ENCODE peak calls at places on chromosomes 16 and 17, in nine cellular contexts. One of them, this sample, is unnamed.

GRCh38 chr17:1764274-1764673 is 2.4 kb downstream of the SERPINF1 start:
- DNase-seq in GM23248: peak
- DNase-seq in HCT116: no peak
- DNase-seq in DND-41: peak
- DNase-seq in fibroblast of the aortic adventitia: peak
- DNase-seq in A549: no peak
- DNase-seq in CD8-positive, alpha-beta T cell: peak
- DNase-seq in kidney: peak
- DNase-seq in ascending aorta: peak
- DNase-seq in this sample: peak

GRCh38 chr17:5702951-5703510 is 118.7 kb upstream of the NLRP1 start:
- DNase-seq in fibroblast of the aortic adventitia: no peak
- DNase-seq in HCT116: no peak
- DNase-seq in ascending aorta: peak
- DNase-seq in kidney: no peak
- DNase-seq in GM23248: no peak
- DNase-seq in DND-41: no peak
- DNase-seq in A549: no peak
- DNase-seq in CD8-positive, alpha-beta T cell: no peak
- DNase-seq in this sample: no peak

GRCh38 chr17:78255953-78256704 is 24.7 kb downstream of the TMEM235 start:
- DNase-seq in A549: no peak
- DNase-seq in GM23248: no peak
- DNase-seq in ascending aorta: no peak
- DNase-seq in CD8-positive, alpha-beta T cell: no peak
- DNase-seq in fibroblast of the aortic adventitia: no peak
- DNase-seq in kidney: no peak
- DNase-seq in DND-41: no peak
- DNase-seq in HCT116: no peak
- DNase-seq in this sample: no peak

GRCh38 chr16:9836118-9836736 is 346.0 kb downstream of the GRIN2A start:
- DNase-seq in kidney: no peak
- DNase-seq in fibroblast of the aortic adventitia: peak
- DNase-seq in HCT116: no peak
- DNase-seq in GM23248: peak
- DNase-seq in DND-41: peak
- DNase-seq in CD8-positive, alpha-beta T cell: no peak
- DNase-seq in A549: no peak
- DNase-seq in ascending aorta: no peak
- DNase-seq in this sample: no peak

GRCh38 chr16:83115491-83116232 is 488.9 kb downstream of the CDH13 start:
- DNase-seq in fibroblast of the aortic adventitia: no peak
- DNase-seq in GM23248: no peak
- DNase-seq in A549: no peak
- DNase-seq in ascending aorta: no peak
- DNase-seq in HCT116: no peak
- DNase-seq in CD8-positive, alpha-beta T cell: no peak
- DNase-seq in DND-41: no peak
- DNase-seq in kidney: no peak
- DNase-seq in this sample: no peak

GRCh38 chr17:9166678-9167077 is 145.4 kb downstream of the NTN1 start:
- DNase-seq in ascending aorta: no peak
- DNase-seq in DND-41: no peak
- DNase-seq in fibroblast of the aortic adventitia: no peak
- DNase-seq in A549: no peak
- DNase-seq in kidney: no peak
- DNase-seq in GM23248: no peak
- DNase-seq in CD8-positive, alpha-beta T cell: no peak
- DNase-seq in HCT116: no peak
- DNase-seq in this sample: no peak

GRCh38 chr16:87847785-87848675 is 21.3 kb downstream of the SLC7A5 start:
- DNase-seq in kidney: no peak
- DNase-seq in A549: no peak
- DNase-seq in HCT116: no peak
- DNase-seq in GM23248: no peak
- DNase-seq in fibroblast of the aortic adventitia: no peak
- DNase-seq in CD8-positive, alpha-beta T cell: no peak
- DNase-seq in DND-41: no peak
- DNase-seq in ascending aorta: no peak
- DNase-seq in this sample: no peak

GRCh38 chr16:4850211-4850610 is 2.9 kb downstream of the UBN1 start:
- DNase-seq in DND-41: no peak
- DNase-seq in HCT116: no peak
- DNase-seq in GM23248: peak
- DNase-seq in A549: no peak
- DNase-seq in ascending aorta: no peak
- DNase-seq in kidney: no peak
- DNase-seq in fibroblast of the aortic adventitia: peak
- DNase-seq in CD8-positive, alpha-beta T cell: no peak
- DNase-seq in this sample: no peak

GRCh38 chr17:2282297-2282873 is 21.2 kb downstream of the SMG6 start:
- DNase-seq in kidney: no peak
- DNase-seq in DND-41: peak
- DNase-seq in fibroblast of the aortic adventitia: peak
- DNase-seq in GM23248: peak
- DNase-seq in ascending aorta: peak
- DNase-seq in CD8-positive, alpha-beta T cell: no peak
- DNase-seq in HCT116: peak
- DNase-seq in A549: peak
- DNase-seq in this sample: peak

GRCh38 chr17:50783193-50783660 is 15.9 kb upstream of the ANKRD40CL start:
- DNase-seq in fibroblast of the aortic adventitia: peak
- DNase-seq in ascending aorta: peak
- DNase-seq in A549: peak
- DNase-seq in DND-41: peak
- DNase-seq in CD8-positive, alpha-beta T cell: peak
- DNase-seq in kidney: peak
- DNase-seq in GM23248: peak
- DNase-seq in HCT116: peak
- DNase-seq in this sample: no peak

GRCh38 chr17:3710951-3711383 is 12.7 kb upstream of the HASPIN start:
- DNase-seq in CD8-positive, alpha-beta T cell: peak
- DNase-seq in fibroblast of the aortic adventitia: peak
- DNase-seq in kidney: no peak
- DNase-seq in ascending aorta: no peak
- DNase-seq in GM23248: peak
- DNase-seq in HCT116: no peak
- DNase-seq in A549: no peak
- DNase-seq in DND-41: peak
- DNase-seq in this sample: no peak

GRCh38 chr16:85611205-85611454 is 2.0 kb upstream of the GSE1 start:
- DNase-seq in fibroblast of the aortic adventitia: no peak
- DNase-seq in A549: peak
- DNase-seq in ascending aorta: no peak
- DNase-seq in HCT116: no peak
- DNase-seq in GM23248: peak
- DNase-seq in DND-41: no peak
- DNase-seq in kidney: peak
- DNase-seq in CD8-positive, alpha-beta T cell: no peak
- DNase-seq in this sample: no peak

GRCh38 chr16:83653785-83654184 is 154.0 kb upstream of the HSBP1 start:
- DNase-seq in fibroblast of the aortic adventitia: peak
- DNase-seq in ascending aorta: no peak
- DNase-seq in GM23248: peak
- DNase-seq in DND-41: no peak
- DNase-seq in CD8-positive, alpha-beta T cell: no peak
- DNase-seq in A549: no peak
- DNase-seq in HCT116: no peak
- DNase-seq in kidney: no peak
- DNase-seq in this sample: peak

GRCh38 chr17:40203131-40203530 is 16.0 kb upstream of the WIPF2 start:
- DNase-seq in fibroblast of the aortic adventitia: no peak
- DNase-seq in DND-41: no peak
- DNase-seq in GM23248: no peak
- DNase-seq in HCT116: no peak
- DNase-seq in A549: no peak
- DNase-seq in kidney: no peak
- DNase-seq in ascending aorta: no peak
- DNase-seq in CD8-positive, alpha-beta T cell: no peak
- DNase-seq in this sample: no peak

GRCh38 chr16:70737377-70738082 is 51.7 kb upstream of the MTSS2 start:
- DNase-seq in DND-41: no peak
- DNase-seq in ascending aorta: peak
- DNase-seq in fibroblast of the aortic adventitia: peak
- DNase-seq in kidney: no peak
- DNase-seq in HCT116: no peak
- DNase-seq in A549: no peak
- DNase-seq in CD8-positive, alpha-beta T cell: peak
- DNase-seq in GM23248: peak
- DNase-seq in this sample: peak
- H3K4me3 ChIP-seq in DND-41: no peak
- H3K4me3 ChIP-seq in ascending aorta: no peak
- H3K4me3 ChIP-seq in fibroblast of the aortic adventitia: no peak
- H3K4me3 ChIP-seq in kidney: no peak
- H3K4me3 ChIP-seq in HCT116: no peak
- H3K4me3 ChIP-seq in A549: no peak
- H3K4me3 ChIP-seq in CD8-positive, alpha-beta T cell: peak
- H3K4me3 ChIP-seq in GM23248: no peak
- H3K4me3 ChIP-seq in this sample: no peak

DNA sequence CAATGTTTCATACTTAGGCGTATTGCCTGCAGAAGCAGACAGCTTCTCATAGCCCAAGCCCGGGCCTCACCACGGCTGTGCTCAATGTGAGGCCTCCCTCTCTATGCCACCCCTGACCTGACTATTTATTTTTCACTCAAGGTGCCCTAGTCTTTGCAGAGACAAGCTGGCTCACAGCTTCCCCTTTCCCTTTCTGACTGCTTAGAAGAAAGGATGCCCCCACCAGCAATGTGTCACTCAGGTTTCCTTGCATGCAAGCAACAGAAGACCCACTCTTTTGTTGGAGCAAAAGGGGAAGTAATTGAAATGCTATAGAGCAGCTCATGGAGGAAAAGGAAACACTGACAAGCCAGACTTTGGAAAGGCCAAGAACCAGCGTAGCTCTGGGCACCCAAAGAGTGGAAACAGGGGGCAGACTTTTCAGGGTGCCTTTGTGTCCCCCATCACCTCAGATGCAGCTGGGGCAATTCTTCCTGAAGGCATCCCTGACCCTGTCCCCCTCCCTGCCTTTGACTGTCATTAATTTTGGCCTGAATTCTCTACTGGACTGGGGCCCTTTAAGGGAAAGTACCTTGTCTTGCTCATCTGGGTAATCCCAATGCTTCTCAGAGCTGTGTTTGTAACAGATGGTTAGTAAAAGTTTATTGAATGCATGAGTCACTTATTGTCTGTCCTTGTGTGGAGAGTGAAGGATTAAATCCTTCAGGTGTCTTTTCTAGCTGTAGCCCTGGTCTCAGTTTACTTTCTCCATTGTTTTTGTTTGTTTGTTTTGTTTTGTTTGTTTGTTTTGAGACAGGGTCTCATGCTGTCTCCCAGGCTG is 17.8 kb downstream of the RGS9 start:
- DNase-seq in GM23248: peak
- DNase-seq in fibroblast of the aortic adventitia: peak
- DNase-seq in HCT116: no peak
- DNase-seq in ascending aorta: no peak
- DNase-seq in DND-41: no peak
- DNase-seq in CD8-positive, alpha-beta T cell: no peak
- DNase-seq in A549: peak
- DNase-seq in kidney: no peak
- DNase-seq in this sample: no peak
- H3K4me3 ChIP-seq in GM23248: no peak
- H3K4me3 ChIP-seq in fibroblast of the aortic adventitia: no peak
- H3K4me3 ChIP-seq in HCT116: no peak
- H3K4me3 ChIP-seq in ascending aorta: no peak
- H3K4me3 ChIP-seq in DND-41: no peak
- H3K4me3 ChIP-seq in CD8-positive, alpha-beta T cell: no peak
- H3K4me3 ChIP-seq in A549: no peak
- H3K4me3 ChIP-seq in kidney: no peak
- H3K4me3 ChIP-seq in this sample: no peak

DNA sequence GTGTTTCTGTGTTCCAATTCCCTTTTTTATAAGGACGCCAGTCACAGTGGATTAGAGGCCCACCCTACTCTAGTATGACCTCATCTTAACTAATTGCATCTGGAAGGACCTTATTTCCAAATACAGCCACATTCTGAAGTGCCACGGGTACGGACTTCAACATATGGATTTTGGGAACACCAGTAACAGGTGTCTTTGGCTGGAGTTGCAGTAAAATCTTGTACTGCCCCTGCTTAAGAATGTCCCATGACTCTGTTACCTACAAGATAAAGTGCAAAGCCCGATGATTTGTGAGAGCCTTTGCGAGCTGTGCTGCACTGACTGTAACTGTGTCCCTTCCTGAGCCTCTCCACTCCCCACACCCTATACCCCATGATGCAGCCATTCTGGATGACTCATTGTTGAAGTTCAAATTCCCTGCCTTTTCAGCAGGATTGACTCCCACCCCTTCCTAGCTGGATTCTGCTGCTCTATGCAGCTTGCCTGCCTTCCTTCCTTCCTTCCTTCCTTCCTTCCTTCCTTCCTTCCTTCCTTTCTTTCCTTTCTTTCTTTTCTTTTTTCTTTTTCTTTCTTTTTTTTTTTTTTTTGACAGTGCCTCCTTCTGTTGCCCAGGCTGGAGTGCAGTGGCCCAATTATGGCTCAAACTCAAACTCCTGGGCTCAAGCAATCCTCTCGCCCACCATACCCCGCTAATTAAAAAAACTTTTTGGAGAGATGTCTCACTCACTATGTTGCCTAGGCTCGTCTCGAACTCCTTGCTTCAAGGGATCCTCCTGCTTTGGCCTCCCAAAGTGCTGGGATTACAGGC is 2.1 kb downstream of the HCRT start:
- DNase-seq in A549: peak
- DNase-seq in kidney: no peak
- DNase-seq in HCT116: no peak
- DNase-seq in DND-41: no peak
- DNase-seq in ascending aorta: no peak
- DNase-seq in GM23248: peak
- DNase-seq in fibroblast of the aortic adventitia: peak
- DNase-seq in CD8-positive, alpha-beta T cell: no peak
- DNase-seq in this sample: no peak
- H3K4me3 ChIP-seq in A549: peak
- H3K4me3 ChIP-seq in kidney: peak
- H3K4me3 ChIP-seq in HCT116: peak
- H3K4me3 ChIP-seq in DND-41: peak
- H3K4me3 ChIP-seq in ascending aorta: peak
- H3K4me3 ChIP-seq in GM23248: no peak
- H3K4me3 ChIP-seq in fibroblast of the aortic adventitia: peak
- H3K4me3 ChIP-seq in CD8-positive, alpha-beta T cell: peak
- H3K4me3 ChIP-seq in this sample: peak

DNA sequence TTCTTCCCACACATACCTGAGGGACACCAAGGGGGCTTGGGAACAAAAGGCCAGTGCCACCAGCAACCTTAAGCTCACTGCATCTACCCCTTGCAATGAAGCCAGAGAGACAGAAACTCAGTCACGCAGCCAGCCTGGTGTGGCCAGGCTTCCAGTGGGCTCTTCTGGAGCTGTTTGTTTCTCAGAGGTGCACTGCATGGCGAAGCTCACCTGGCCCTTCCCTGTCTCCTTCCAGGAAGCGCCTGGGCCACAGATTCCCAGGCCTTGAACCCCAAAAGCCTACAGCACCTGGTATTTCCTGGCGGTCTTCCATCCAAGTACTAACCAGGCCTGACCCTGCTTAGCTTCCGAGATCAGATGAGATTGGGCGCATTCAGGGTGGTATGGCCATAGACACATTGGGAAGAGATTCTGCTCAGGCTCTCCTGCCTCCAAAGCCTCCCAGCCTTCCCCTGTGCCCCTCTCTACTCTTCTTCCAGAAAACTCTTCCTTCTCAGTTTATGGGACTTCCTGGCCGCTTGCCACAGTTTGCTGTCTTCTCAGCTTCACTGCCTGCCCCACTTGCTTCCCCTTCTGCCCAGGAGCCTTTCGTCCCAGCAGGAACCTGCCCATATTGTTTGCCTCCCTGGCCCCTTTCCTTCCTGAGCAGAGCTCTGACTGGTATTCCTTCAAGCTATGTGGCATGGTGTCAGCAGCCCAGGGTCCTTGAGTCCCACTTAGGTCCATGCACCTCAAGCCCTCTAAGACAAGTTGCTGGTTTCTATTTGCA is 1.6 kb downstream of the CISD3 start:
- DNase-seq in kidney: no peak
- DNase-seq in DND-41: no peak
- DNase-seq in fibroblast of the aortic adventitia: no peak
- DNase-seq in ascending aorta: no peak
- DNase-seq in HCT116: no peak
- DNase-seq in CD8-positive, alpha-beta T cell: no peak
- DNase-seq in GM23248: peak
- DNase-seq in A549: no peak
- DNase-seq in this sample: no peak
- H3K4me3 ChIP-seq in kidney: peak
- H3K4me3 ChIP-seq in DND-41: no peak
- H3K4me3 ChIP-seq in fibroblast of the aortic adventitia: peak
- H3K4me3 ChIP-seq in ascending aorta: peak
- H3K4me3 ChIP-seq in HCT116: peak
- H3K4me3 ChIP-seq in CD8-positive, alpha-beta T cell: peak
- H3K4me3 ChIP-seq in GM23248: peak
- H3K4me3 ChIP-seq in A549: peak
- H3K4me3 ChIP-seq in this sample: no peak